ENCODE peak calls at places on chromosomes 4 and X, in six cellular contexts. H is HCT116, E is foreskin fibroblast, G is natural killer cell, I is AG04449, T is right lobe of liver. X is an unnamed sample.

GRCh38 chrX:129697204-129697829 is 41.5 kb upstream of the XPNPEP2 start:
- DNase-seq in H (no peak), E (no peak), G (no peak), I (no peak), T (no peak), X (no peak)

GRCh38 chr4:173522160-173522873 is 7.7 kb downstream of the HAND2 start:
- DNase-seq in H (no peak), E (peak; percentile 93), G (no peak), I (peak; percentile 40), T (peak; percentile 72), X (peak; percentile 54)

GRCh38 chr4:25892796-25893195 is 21.2 kb upstream of the SMIM20 start:
- DNase-seq in H (no peak), E (no peak), G (no peak), I (no peak), T (no peak), X (no peak)

GRCh38 chr4:156198511-156198910 is 244.8 kb upstream of the CTSO start:
- DNase-seq in H (no peak), E (no peak), G (no peak), I (no peak), T (no peak), X (no peak)

GRCh38 chr4:40199999-40200880 is 3.4 kb downstream of the RHOH start:
- DNase-seq in H (no peak), E (no peak), G (peak; percentile 53), I (no peak), T (no peak), X (no peak)

GRCh38 chrX:139842326-139843175 is 90.3 kb downstream of the ATP11C start:
- DNase-seq in H (no peak), E (no peak), G (no peak), I (no peak), T (no peak), X (no peak)

GRCh38 chrX:15293471-15293870 is 22.0 kb downstream of the ASB11 start:
- DNase-seq in H (no peak), E (no peak), G (no peak), I (no peak), T (no peak), X (no peak)

GRCh38 chr4:73870778-73871177 is 1.6 kb downstream of the CXCL1 start:
- DNase-seq in H (no peak), E (no peak), G (no peak), I (no peak), T (no peak), X (no peak)

GRCh38 chr4:10101559-10102192 is 14.9 kb downstream of the WDR1 start:
- DNase-seq in H (no peak), E (no peak), G (no peak), I (no peak), T (no peak), X (no peak)

GRCh38 chr4:187294861-187295260 is 571.2 kb upstream of the FAT1 start:
- DNase-seq in H (no peak), E (peak; percentile 52), G (no peak), I (peak; percentile 24), T (no peak), X (no peak)

GRCh38 chr4:39732728-39733127 is 34.8 kb downstream of the UBE2K start:
- DNase-seq in H (no peak), E (peak; percentile 80), G (no peak), I (peak; percentile 47), T (no peak), X (peak; percentile 40)

GRCh38 chr4:47374477-47374876 is 89.0 kb downstream of the COMMD8 start:
- DNase-seq in H (no peak), E (peak; percentile 35), G (no peak), I (peak; percentile 77), T (no peak), X (peak; percentile 67)

GRCh38 chr4:21802406-21802805 is 146.2 kb downstream of the KCNIP4 start:
- DNase-seq in H (no peak), E (peak; percentile 50), G (no peak), I (no peak), T (no peak), X (no peak)

GRCh38 chrX:69096963-69097362 is 68.3 kb downstream of the PJA1 start:
- DNase-seq in H (no peak), E (no peak), G (no peak), I (no peak), T (no peak), X (no peak)

GRCh38 chr4:185304944-185305690 is 90.6 kb downstream of the LRP2BP start:
- DNase-seq in H (no peak), E (no peak), G (no peak), I (no peak), T (no peak), X (no peak)

GRCh38 chrX:13662537-13662841 is 9.5 kb downstream of the TCEANC start:
- DNase-seq in H (no peak), E (peak; percentile 58), G (no peak), I (no peak), T (no peak), X (peak; percentile 84)

GRCh38 chr4:74486905-74487304 is 42.0 kb downstream of the AREG start:
- DNase-seq in H (no peak), E (no peak), G (no peak), I (no peak), T (no peak), X (no peak)

GRCh38 chr4:83561381-83561780 is 25.5 kb downstream of the GPAT3 start:
- DNase-seq in H (peak; percentile 80), E (peak; percentile 85), G (no peak), I (no peak), T (peak; percentile 46), X (peak; percentile 27)

GRCh38 chrX:33133320-33133719 is 78.0 kb downstream of the DMD start:
- DNase-seq in H (no peak), E (no peak), G (no peak), I (no peak), T (no peak), X (no peak)

GRCh38 chr4:25457053-25457715 is 80.1 kb downstream of the ANAPC4 start:
- DNase-seq in H (no peak), E (peak; percentile 14), G (no peak), I (no peak), T (no peak), X (peak; percentile 59)

GRCh38 chr4:8316911-8317351 is 47.4 kb downstream of the HTRA3 start:
- DNase-seq in H (no peak), E (no peak), G (peak; percentile 3), I (no peak), T (no peak), X (no peak)

GRCh38 chr4:161256716-161257115 is 907.1 kb downstream of the FSTL5 start:
- DNase-seq in H (peak; percentile 7), E (no peak), G (no peak), I (no peak), T (no peak), X (no peak)
- TF ChIP-seq CTCF in H (peak; percentile 49), E (peak; percentile 18), G (no peak), I (no peak), T (peak; percentile 11), X (peak; percentile 53)

DNA sequence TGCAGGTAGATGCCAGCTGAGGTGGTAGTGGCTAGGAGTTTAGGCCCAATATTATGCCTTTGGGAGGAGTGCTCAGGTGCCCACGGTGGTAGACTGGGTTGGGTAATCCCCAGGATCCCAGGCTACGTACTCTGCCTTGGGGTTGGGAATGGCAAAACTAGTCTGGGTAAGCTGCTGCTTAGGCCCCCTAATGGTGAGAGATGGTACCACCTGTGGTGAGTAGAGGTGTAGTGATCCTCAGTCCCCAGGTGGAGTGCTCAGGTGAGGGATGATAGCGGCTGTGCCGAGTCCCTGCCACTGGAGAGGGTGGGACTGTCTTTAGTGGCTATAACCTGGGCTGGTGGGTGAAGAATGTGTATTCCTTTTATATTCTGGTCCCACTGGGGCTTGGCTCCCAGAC is 75.2 kb downstream of the IL1RAPL2 start:
- DNase-seq in H (no peak), E (no peak), G (no peak), I (no peak), T (no peak), X (no peak)
- TF ChIP-seq CTCF in H (peak; percentile 37), E (no peak), G (no peak), I (no peak), T (no peak), X (no peak)

DNA sequence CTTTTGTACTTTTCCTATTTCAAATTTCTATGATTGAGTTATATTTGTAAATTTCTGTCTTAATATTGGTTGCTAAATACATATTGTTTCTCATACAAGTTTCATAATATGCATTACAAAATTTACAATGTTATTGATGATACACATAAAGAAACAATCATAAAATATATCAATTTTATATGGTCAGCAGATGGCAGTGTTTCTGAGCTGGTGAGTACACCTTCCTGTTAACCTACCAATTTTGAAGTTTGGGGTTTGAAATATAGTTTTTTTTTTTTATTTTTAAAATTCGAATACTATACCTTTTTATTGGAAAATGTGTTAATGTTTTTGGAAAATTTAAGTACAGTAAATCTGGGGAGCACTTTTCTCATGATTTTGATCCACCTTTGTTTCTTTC is 1953.1 kb upstream of the ADGRL3 start:
- DNase-seq in H (no peak), E (no peak), G (no peak), I (no peak), T (no peak), X (no peak)
- TF ChIP-seq CTCF in H (no peak), E (no peak), G (no peak), I (no peak), T (peak; percentile 57), X (no peak)

GRCh38 chr4:61299316-61299715 is 99.2 kb downstream of the ADGRL3 start:
- DNase-seq in H (no peak), E (no peak), G (no peak), I (no peak), T (no peak), X (no peak)
- TF ChIP-seq CTCF in H (no peak), E (no peak), G (no peak), I (no peak), T (no peak), X (no peak)

GRCh38 chr4:159926871-159927270 is 824.0 kb downstream of the RAPGEF2 start:
- DNase-seq in H (peak; percentile 10), E (no peak), G (no peak), I (no peak), T (no peak), X (no peak)
- TF ChIP-seq CTCF in H (no peak), E (no peak), G (no peak), I (no peak), T (no peak), X (no peak)

GRCh38 chr4:139841464-139842195 is 176.0 kb downstream of the MGST2 start:
- DNase-seq in H (no peak), E (no peak), G (peak; percentile 48), I (no peak), T (peak; percentile 84), X (no peak)
- TF ChIP-seq CTCF in H (no peak), E (no peak), G (peak; percentile 18), I (no peak), T (peak; percentile 25), X (no peak)

DNA sequence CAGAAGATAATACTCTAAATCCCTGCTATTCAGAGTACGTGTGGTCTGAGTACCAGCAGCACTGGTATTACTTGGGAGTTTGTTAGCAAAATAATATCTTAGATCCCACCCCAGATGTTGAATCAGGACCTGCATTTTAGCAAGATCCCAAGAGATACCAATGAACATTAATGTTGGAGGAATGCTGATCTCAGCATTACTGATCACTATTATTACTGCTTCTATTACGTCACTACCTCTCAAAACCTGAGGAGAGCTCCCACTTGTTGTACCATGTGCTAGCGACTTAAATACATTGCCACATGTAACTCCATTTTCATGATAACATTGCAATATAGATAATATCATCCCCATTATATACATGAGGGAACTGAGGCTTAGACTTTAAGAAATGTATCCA is 185.2 kb downstream of the SPRY1 start:
- DNase-seq in H (no peak), E (no peak), G (no peak), I (no peak), T (no peak), X (no peak)
- TF ChIP-seq CTCF in H (no peak), E (no peak), G (no peak), I (no peak), T (no peak), X (no peak)

X was measured in AG09309.